ENCODE peak calls at places on chromosome 3, in five cellular contexts. T is naive B cell, F is H4, E is H54, X is AG09309. P is an unnamed sample.
A peak's percentile ranks its signal among the peaks of the same experiment; 100 is the strongest.

GRCh38 chr3:166283856-166284255 is 446.6 kb upstream of the BCHE start:
- DNase-seq in T (no peak), F (peak; percentile 86), E (no peak), X (no peak), P (no peak)

GRCh38 chr3:45677045-45677436 is 12.2 kb upstream of the SACM1L start:
- DNase-seq in T (no peak), F (peak; percentile 45), E (no peak), X (peak; percentile 55), P (no peak)

GRCh38 chr3:129933471-129933870 is 40.0 kb upstream of the TMCC1 start:
- DNase-seq in T (no peak), F (no peak), E (no peak), X (no peak), P (no peak)

GRCh38 chr3:37556789-37557301 is 304.8 kb upstream of the CTDSPL start:
- DNase-seq in T (no peak), F (no peak), E (no peak), X (no peak), P (no peak)

GRCh38 chr3:134079111-134079531 is 49.4 kb upstream of the SLCO2A1 start:
- DNase-seq in T (no peak), F (no peak), E (no peak), X (no peak), P (no peak)

GRCh38 chr3:148924572-148924971 is 59.5 kb downstream of the CPA3 start:
- DNase-seq in T (no peak), F (no peak), E (no peak), X (no peak), P (no peak)

GRCh38 chr3:198030125-198030524 is 70.1 kb downstream of the LMLN start:
- DNase-seq in T (no peak), F (no peak), E (no peak), X (no peak), P (no peak)

GRCh38 chr3:62962656-62963055 is 87.4 kb upstream of the CADPS start:
- DNase-seq in T (no peak), F (no peak), E (no peak), X (no peak), P (no peak)

GRCh38 chr3:11534011-11534782 is 109.5 kb downstream of the VGLL4 start:
- DNase-seq in T (no peak), F (no peak), E (no peak), X (no peak), P (no peak)

GRCh38 chr3:8532251-8532831 is 30.7 kb downstream of the LMCD1 start:
- DNase-seq in T (no peak), F (no peak), E (peak; percentile 9), X (no peak), P (no peak)

GRCh38 chr3:128487813-128488635 is 5.0 kb downstream of the GATA2 start:
- DNase-seq in T (no peak), F (peak; percentile 86), E (peak; percentile 98), X (peak; percentile 45), P (no peak)

GRCh38 chr3:114320251-114320650 is 26.4 kb downstream of the TIGIT start:
- DNase-seq in T (no peak), F (no peak), E (no peak), X (no peak), P (no peak)

GRCh38 chr3:115279939-115280338 is 132.9 kb upstream of the ZBTB20 start:
- DNase-seq in T (no peak), F (no peak), E (no peak), X (peak; percentile 69), P (no peak)

GRCh38 chr3:64930891-64931290 is 243.1 kb upstream of the ADAMTS9 start:
- DNase-seq in T (no peak), F (no peak), E (no peak), X (no peak), P (no peak)

GRCh38 chr3:190696777-190697501 is 165.6 kb downstream of the GMNC start:
- DNase-seq in T (peak; percentile 6), F (peak; percentile 40), E (no peak), X (no peak), P (peak; percentile 47)

GRCh38 chr3:122014741-122015140 is 7.3 kb downstream of the ILDR1 start:
- DNase-seq in T (peak; percentile 48), F (no peak), E (no peak), X (no peak), P (peak; percentile 29)

GRCh38 chr3:134517796-134518195 is 31.9 kb downstream of the CEP63 start:
- DNase-seq in T (no peak), F (no peak), E (no peak), X (no peak), P (no peak)

GRCh38 chr3:185153170-185153733 is 392 bp upstream of the C3orf70 start:
- DNase-seq in T (no peak), F (no peak), E (no peak), X (no peak), P (no peak)

GRCh38 chr3:75075158-75075557 is 460.7 kb upstream of the CNTN3 start:
- DNase-seq in T (no peak), F (no peak), E (no peak), X (no peak), P (no peak)

GRCh38 chr3:28139288-28139687 is 102.1 kb upstream of the CMC1 start:
- DNase-seq in T (no peak), F (no peak), E (no peak), X (no peak), P (no peak)

GRCh38 chr3:158961497-158961896 is 159.6 kb downstream of the MFSD1 start:
- DNase-seq in T (no peak), F (no peak), E (no peak), X (no peak), P (no peak)

GRCh38 chr3:115423170-115423569 is 200.1 kb upstream of the GAP43 start:
- DNase-seq in T (no peak), F (no peak), E (no peak), X (no peak), P (no peak)

GRCh38 chr3:94225176-94225742 is 162.4 kb downstream of the NSUN3 start:
- DNase-seq in T (no peak), F (no peak), E (peak; percentile 2), X (no peak), P (no peak)

GRCh38 chr3:81871358-81872152 is 110.1 kb upstream of the GBE1 start:
- DNase-seq in T (no peak), F (no peak), E (no peak), X (no peak), P (peak; percentile 1)

GRCh38 chr3:182294256-182294655 is 499.0 kb upstream of the ATP11B start:
- DNase-seq in T (no peak), F (no peak), E (peak; percentile 16), X (no peak), P (no peak)

GRCh38 chr3:25664066-25664809 is 469 bp downstream of the TOP2B start:
- DNase-seq in T (peak; percentile 68), F (no peak), E (peak; percentile 23), X (no peak), P (peak; percentile 47)

GRCh38 chr3:113847664-113848461 is 9.3 kb downstream of the GRAMD1C start:
- DNase-seq in T (no peak), F (no peak), E (no peak), X (no peak), P (no peak)

P was measured in NAMALWA.